ENCODE peak calls at places on chromosome 17, in five cellular contexts. One of them, this sample, is unnamed.

GRCh38 chr17:2853111-2853721 is 57.0 kb downstream of the RAP1GAP2 start:
- DNase-seq in small intestine: peak; percentile 43
- DNase-seq in SK-N-SH: peak; percentile 79
- DNase-seq in naive thymus-derived CD4-positive, alpha-beta T cell: peak; percentile 22
- DNase-seq in dorsolateral prefrontal cortex: peak; percentile 36
- DNase-seq in this sample: peak; percentile 90

GRCh38 chr17:7018331-7018964 is 4.4 kb upstream of the BCL6B start:
- DNase-seq in small intestine: no peak
- DNase-seq in SK-N-SH: no peak
- DNase-seq in naive thymus-derived CD4-positive, alpha-beta T cell: no peak
- DNase-seq in dorsolateral prefrontal cortex: no peak
- DNase-seq in this sample: peak; percentile 52

GRCh38 chr17:67442787-67443624 is 65.9 kb downstream of the PITPNC1 start:
- DNase-seq in small intestine: no peak
- DNase-seq in SK-N-SH: no peak
- DNase-seq in naive thymus-derived CD4-positive, alpha-beta T cell: no peak
- DNase-seq in dorsolateral prefrontal cortex: no peak
- DNase-seq in this sample: no peak

GRCh38 chr17:9809409-9809808 is 12.5 kb downstream of the GSG1L2 start:
- DNase-seq in small intestine: no peak
- DNase-seq in SK-N-SH: no peak
- DNase-seq in naive thymus-derived CD4-positive, alpha-beta T cell: no peak
- DNase-seq in dorsolateral prefrontal cortex: no peak
- DNase-seq in this sample: no peak

GRCh38 chr17:68385490-68386215 is 71.6 kb downstream of the WIPI1 start:
- DNase-seq in small intestine: no peak
- DNase-seq in SK-N-SH: no peak
- DNase-seq in naive thymus-derived CD4-positive, alpha-beta T cell: no peak
- DNase-seq in dorsolateral prefrontal cortex: no peak
- DNase-seq in this sample: peak; percentile 31

GRCh38 chr17:20279631-20280030 is 187.7 kb downstream of the LGALS9B start:
- DNase-seq in small intestine: no peak
- DNase-seq in SK-N-SH: no peak
- DNase-seq in naive thymus-derived CD4-positive, alpha-beta T cell: no peak
- DNase-seq in dorsolateral prefrontal cortex: no peak
- DNase-seq in this sample: peak; percentile 31

GRCh38 chr17:57911834-57912673 is 43.2 kb downstream of the CUEDC1 start:
- DNase-seq in small intestine: peak; percentile 87
- DNase-seq in SK-N-SH: no peak
- DNase-seq in naive thymus-derived CD4-positive, alpha-beta T cell: no peak
- DNase-seq in dorsolateral prefrontal cortex: peak; percentile 59
- DNase-seq in this sample: peak; percentile 77

GRCh38 chr17:19897108-19897854 is 29.5 kb upstream of the ULK2 start:
- DNase-seq in small intestine: peak; percentile 62
- DNase-seq in SK-N-SH: no peak
- DNase-seq in naive thymus-derived CD4-positive, alpha-beta T cell: no peak
- DNase-seq in dorsolateral prefrontal cortex: peak; percentile 48
- DNase-seq in this sample: no peak

DNA sequence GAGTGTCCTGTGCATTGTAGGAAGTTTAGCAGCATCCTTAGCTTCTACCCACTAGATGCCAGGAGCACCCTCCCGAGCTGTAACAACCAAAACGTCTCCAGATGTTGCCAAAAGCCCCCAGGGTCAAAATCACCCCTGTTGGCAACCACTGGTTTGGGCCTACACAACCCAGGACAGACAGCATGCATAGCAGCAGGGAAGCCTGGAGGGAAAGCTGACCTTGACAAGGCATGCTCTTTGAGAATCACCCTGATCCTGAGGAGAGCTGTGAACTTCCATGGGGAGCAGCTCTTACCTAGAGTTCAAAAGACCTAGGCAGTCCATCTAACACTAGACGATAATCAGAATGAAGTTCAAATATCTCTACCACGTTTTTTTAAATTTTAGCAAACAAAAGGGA is 9.2 kb downstream of the SKAP1 start:
- DNase-seq in small intestine: no peak
- DNase-seq in SK-N-SH: no peak
- DNase-seq in naive thymus-derived CD4-positive, alpha-beta T cell: no peak
- DNase-seq in dorsolateral prefrontal cortex: no peak
- DNase-seq in this sample: no peak
- H3K4me3 ChIP-seq in small intestine: no peak overlapping the region
- H3K4me3 ChIP-seq in SK-N-SH: no peak overlapping the region
- H3K4me3 ChIP-seq in naive thymus-derived CD4-positive, alpha-beta T cell: no peak overlapping the region
- H3K4me3 ChIP-seq in dorsolateral prefrontal cortex: no peak overlapping the region
- H3K4me3 ChIP-seq in this sample: no peak overlapping the region

GRCh38 chr17:49168706-49169105 is 36.1 kb downstream of the B4GALNT2 start:
- DNase-seq in small intestine: no peak
- DNase-seq in SK-N-SH: no peak
- DNase-seq in naive thymus-derived CD4-positive, alpha-beta T cell: no peak
- DNase-seq in dorsolateral prefrontal cortex: no peak
- DNase-seq in this sample: no peak
- H3K27me3 ChIP-seq in small intestine: peaks cover 22% of the 10 kb centered on the region
- H3K27me3 ChIP-seq in SK-N-SH: peaks cover 97% of the 10 kb centered on the region
- H3K27me3 ChIP-seq in naive thymus-derived CD4-positive, alpha-beta T cell: no peaks in the 10 kb centered on the region
- H3K27me3 ChIP-seq in dorsolateral prefrontal cortex: peaks cover 36% of the 10 kb centered on the region
- H3K27me3 ChIP-seq in this sample: no peaks in the 10 kb centered on the region

DNA sequence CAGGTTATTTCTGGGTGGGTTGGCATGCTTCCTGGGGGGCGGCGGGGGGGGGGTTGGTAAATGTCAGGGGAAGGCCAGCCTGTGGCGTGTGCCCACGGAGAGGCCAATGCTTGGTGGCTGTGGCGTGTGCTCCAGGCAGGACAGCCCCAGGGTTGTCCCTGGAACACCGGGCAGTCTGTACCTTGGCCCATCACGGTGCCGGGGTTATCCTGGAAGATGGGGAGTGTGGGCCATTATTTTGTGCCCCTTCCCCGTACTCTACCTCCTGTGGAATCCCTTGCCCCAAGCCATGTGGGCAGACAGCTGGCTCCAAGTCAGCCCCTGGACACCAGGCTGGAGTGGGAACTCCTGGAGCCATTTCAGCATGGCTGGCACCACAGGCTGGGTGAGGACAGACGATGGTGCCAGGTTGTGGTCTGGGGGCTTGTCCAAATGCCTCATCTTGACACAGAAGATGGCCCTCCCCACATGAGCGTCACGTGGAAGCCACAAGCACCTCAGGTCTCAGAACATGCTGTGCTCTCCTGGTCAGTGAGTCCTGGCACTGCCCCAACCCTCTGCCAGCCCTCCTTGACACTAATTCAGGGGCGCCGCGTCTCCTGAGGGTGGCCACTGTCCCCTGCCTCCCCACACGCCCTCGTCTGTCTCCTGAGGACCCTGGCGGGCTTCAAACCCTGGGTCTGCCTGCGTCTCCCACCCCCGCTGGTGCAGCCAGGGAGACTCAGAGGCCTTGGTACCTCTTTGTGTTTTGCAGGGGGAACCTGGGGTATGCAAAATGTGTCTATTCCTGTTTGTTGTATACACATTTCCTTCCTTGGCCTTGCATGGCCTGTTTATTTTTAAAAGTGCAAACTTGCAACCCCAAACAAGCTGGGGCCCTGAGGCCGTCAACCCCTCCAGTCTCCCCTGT is 4.3 kb downstream of the SLC16A3 start:
- DNase-seq in small intestine: no peak
- DNase-seq in SK-N-SH: no peak
- DNase-seq in naive thymus-derived CD4-positive, alpha-beta T cell: no peak
- DNase-seq in dorsolateral prefrontal cortex: no peak
- DNase-seq in this sample: peak; percentile 51
- H3K4me3 ChIP-seq in small intestine: no peak overlapping the region
- H3K4me3 ChIP-seq in SK-N-SH: no peak overlapping the region
- H3K4me3 ChIP-seq in naive thymus-derived CD4-positive, alpha-beta T cell: no peak overlapping the region
- H3K4me3 ChIP-seq in dorsolateral prefrontal cortex: no peak overlapping the region
- H3K4me3 ChIP-seq in this sample: no peak overlapping the region

GRCh38 chr17:79135011-79135410 is 60.4 kb downstream of the ENGASE start:
- DNase-seq in small intestine: no peak
- DNase-seq in SK-N-SH: no peak
- DNase-seq in naive thymus-derived CD4-positive, alpha-beta T cell: no peak
- DNase-seq in dorsolateral prefrontal cortex: no peak
- DNase-seq in this sample: no peak
- H3K27me3 ChIP-seq in small intestine: peaks cover 6% of the 10 kb centered on the region
- H3K27me3 ChIP-seq in SK-N-SH: peaks cover 42% of the 10 kb centered on the region
- H3K27me3 ChIP-seq in naive thymus-derived CD4-positive, alpha-beta T cell: no peaks in the 10 kb centered on the region
- H3K27me3 ChIP-seq in dorsolateral prefrontal cortex: peaks cover 9% of the 10 kb centered on the region
- H3K27me3 ChIP-seq in this sample: no peaks in the 10 kb centered on the region